ENCODE peak calls at places on chromosomes 1 and 21, in four cellular contexts. Z is amniotic epithelial cell, L is frontal cortex, E is sciatic nerve. N is an unnamed sample.

GRCh38 chr21:42513151-42513984 is at the start of gene SLC37A1:
- DNase-seq in L (peak), Z (no peak), E (peak), N (no peak)

GRCh38 chr1:10528066-10529014 is 53.6 kb downstream of the PEX14 start:
- DNase-seq in L (no peak), E (no peak), Z (peak), N (peak)

GRCh38 chr1:116104667-116105066 is 6.5 kb upstream of the MAB21L3 start:
- DNase-seq in Z (no peak), E (no peak), L (no peak), N (no peak)

GRCh38 chr1:85379203-85380136 is 85.5 kb downstream of the DDAH1 start:
- DNase-seq in Z (peak), L (no peak), E (no peak), N (no peak)

GRCh38 chr1:207049974-207050391 is 1.0 kb downstream of the YOD1 start:
- DNase-seq in L (peak), Z (peak), E (no peak), N (peak)

GRCh38 chr1:7770939-7771672 is at the start of gene VAMP3:
- DNase-seq in L (peak), E (peak), Z (peak), N (peak)

GRCh38 chr1:229836324-229836723 is 210.3 kb downstream of the URB2 start:
- DNase-seq in L (no peak), Z (no peak), E (no peak), N (no peak)

GRCh38 chr1:38833146-38833545 is 26.4 kb downstream of the RRAGC start:
- DNase-seq in Z (no peak), E (no peak), L (no peak), N (no peak)